ENCODE peak calls at places on chromosome 19, in nine cellular contexts. D is colonic mucosa, K is upper lobe of right lung, R is psoas muscle, I is fibroblast of lung, J is right lobe of liver, N is A673, Z is lower lobe of right lung, Y is PC-3. T is an unnamed sample.

GRCh38 chr19:38702278-38702677 is 42.0 kb downstream of the CAPN12 start:
- DNase-seq in D (no peak), K (no peak), R (no peak), I (no peak), J (no peak), N (no peak), Z (no peak), Y (no peak), T (no peak)

GRCh38 chr19:6476155-6476895 is 5.3 kb downstream of the DENND1C start:
- DNase-seq in D (peak; percentile 95), K (peak; percentile 93), R (peak; percentile 71), I (peak; percentile 37), J (peak; percentile 92), N (peak; percentile 96), Z (peak; percentile 93), Y (peak; percentile 68), T (peak; percentile 91)

GRCh38 chr19:34573226-34573864 is 91.8 kb downstream of the WTIP start:
- DNase-seq in D (no peak), K (no peak), R (no peak), I (no peak), J (peak; percentile 65), N (no peak), Z (no peak), Y (no peak), T (no peak)

GRCh38 chr19:1211494-1212234 is 6.1 kb downstream of the STK11 start:
- DNase-seq in D (no peak), K (peak; percentile 78), R (peak; percentile 66), I (no peak), J (peak; percentile 86), N (peak; percentile 90), Z (no peak), Y (no peak), T (no peak)

GRCh38 chr19:47081095-47081494 is 32.5 kb downstream of the ZC3H4 start:
- DNase-seq in D (no peak), K (no peak), R (no peak), I (no peak), J (no peak), N (no peak), Z (no peak), Y (peak; percentile 12), T (no peak)

GRCh38 chr19:45059258-45059965 is 16.9 kb downstream of the ZNF296 start:
- DNase-seq in D (peak; percentile 89), K (peak; percentile 77), R (peak; percentile 80), I (peak; percentile 78), J (peak; percentile 80), N (peak; percentile 78), Z (peak; percentile 73), Y (peak; percentile 73), T (peak; percentile 84)

GRCh38 chr19:47195462-47195861 is 35.5 kb downstream of the BBC3 start:
- DNase-seq in D (no peak), K (no peak), R (no peak), I (no peak), J (no peak), N (no peak), Z (no peak), Y (no peak), T (no peak)

GRCh38 chr19:31014668-31015067 is 334.6 kb downstream of the TSHZ3 start:
- DNase-seq in D (no peak), K (no peak), R (no peak), I (no peak), J (no peak), N (no peak), Z (no peak), Y (no peak), T (no peak)

GRCh38 chr19:21677696-21678418 is 89.5 kb downstream of the ZNF100 start:
- DNase-seq in D (no peak), K (no peak), R (no peak), I (no peak), J (no peak), N (no peak), Z (no peak), Y (no peak), T (no peak)

GRCh38 chr19:58261600-58261967 is 17.2 kb upstream of the ZNF8 start:
- DNase-seq in D (no peak), K (no peak), R (no peak), I (peak; percentile 12), J (no peak), N (no peak), Z (no peak), Y (no peak), T (no peak)

GRCh38 chr19:38023661-38024574 is 116.9 kb downstream of the SIPA1L3 start:
- DNase-seq in D (no peak), K (no peak), R (no peak), I (no peak), J (no peak), N (no peak), Z (no peak), Y (no peak), T (no peak)

GRCh38 chr19:7978196-7978825 is 27.1 kb downstream of the ELAVL1 start:
- DNase-seq in D (no peak), K (no peak), R (peak; percentile 48), I (no peak), J (no peak), N (no peak), Z (peak; percentile 31), Y (peak; percentile 15), T (no peak)

GRCh38 chr19:5996598-5997320 is 18.8 kb upstream of the RANBP3 start:
- DNase-seq in D (no peak), K (no peak), R (no peak), I (no peak), J (no peak), N (no peak), Z (no peak), Y (no peak), T (no peak)

GRCh38 chr19:7970716-7971448 is 27.4 kb upstream of the TIMM44 start:
- DNase-seq in D (peak; percentile 29), K (no peak), R (peak; percentile 65), I (peak; percentile 43), J (no peak), N (peak; percentile 67), Z (peak; percentile 35), Y (peak; percentile 76), T (no peak)

GRCh38 chr19:10651821-10652220 is 2.3 kb upstream of the ILF3 start:
- DNase-seq in D (no peak), K (no peak), R (no peak), I (peak; percentile 68), J (no peak), N (no peak), Z (no peak), Y (no peak), T (no peak)

GRCh38 chr19:10544242-10544752 is 593 bp downstream of the ATG4D start:
- DNase-seq in D (peak; percentile 83), K (peak; percentile 73), R (no peak), I (no peak), J (peak; percentile 73), N (no peak), Z (no peak), Y (no peak), T (peak; percentile 89)

DNA sequence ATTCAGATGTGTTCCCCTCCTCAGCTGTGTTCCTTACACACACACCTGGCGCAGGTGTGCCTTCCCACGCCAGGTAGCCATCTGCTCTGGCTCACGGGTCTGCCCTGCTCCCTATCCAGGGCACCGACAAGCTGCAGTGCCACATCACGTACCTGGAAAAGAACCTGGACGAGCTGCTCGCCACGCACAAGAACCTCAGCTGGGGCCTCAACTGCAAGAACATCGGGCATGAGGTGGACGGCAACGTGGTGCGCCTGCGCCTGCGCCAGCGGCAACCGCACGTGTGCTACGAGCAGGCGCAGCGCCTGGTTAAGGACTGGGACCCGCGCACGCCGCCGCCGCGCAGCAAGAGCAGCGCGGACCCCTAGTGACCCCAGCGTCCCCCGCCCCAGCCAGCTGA is 26.5 kb upstream of the CASP14 start:
- DNase-seq in D (no peak), K (no peak), R (no peak), I (no peak), J (no peak), N (no peak), Z (no peak), Y (no peak), T (no peak)
- H3K9me3 ChIP-seq in D (no peaks in the 10 kb centered on the region), K (no peaks in the 10 kb centered on the region), R (no peaks in the 10 kb centered on the region), I (no peaks in the 10 kb centered on the region), J (no peaks in the 10 kb centered on the region), N (no peaks in the 10 kb centered on the region), Z (no peaks in the 10 kb centered on the region), Y (no peaks in the 10 kb centered on the region), T (no peaks in the 10 kb centered on the region)

GRCh38 chr19:13152854-13153626 is 2.8 kb downstream of the IER2 start:
- DNase-seq in D (peak; percentile 99), K (peak; percentile 96), R (peak; percentile 97), I (peak; percentile 95), J (peak; percentile 98), N (peak; percentile 99), Z (peak; percentile 96), Y (peak; percentile 98), T (peak; percentile 96)
- TF ChIP-seq CTCF in D (no peak), K (no peak), R (no peak), I (peak; percentile 17), J (no peak), N (peak; percentile 44), Z (no peak), Y (peak; percentile 41), T (no peak)

GRCh38 chr19:56622374-56622773 is 20.6 kb upstream of the SMIM17 start:
- DNase-seq in D (no peak), K (no peak), R (no peak), I (no peak), J (no peak), N (no peak), Z (no peak), Y (no peak), T (no peak)

GRCh38 chr19:56623006-56623405 is 20.0 kb upstream of the SMIM17 start:
- DNase-seq in D (no peak), K (no peak), R (no peak), I (no peak), J (no peak), N (no peak), Z (no peak), Y (no peak), T (no peak)

GRCh38 chr19:56625708-56626107 is 17.3 kb upstream of the SMIM17 start:
- DNase-seq in D (no peak), K (no peak), R (no peak), I (no peak), J (no peak), N (no peak), Z (no peak), Y (no peak), T (no peak)
- H3K9me3 ChIP-seq in D (no peaks in the 10 kb centered on the region), K (peaks cover 27% of the 10 kb centered on the region), R (peaks cover 49% of the 10 kb centered on the region), I (no peaks in the 10 kb centered on the region), J (no peaks in the 10 kb centered on the region), N (peaks cover 7% of the 10 kb centered on the region), Z (peaks cover 86% of the 10 kb centered on the region), Y (peaks cover 30% of the 10 kb centered on the region), T (peaks cover 97% of the 10 kb centered on the region)

GRCh38 chr19:3516675-3517207 is 10.6 kb downstream of the FZR1 start:
- DNase-seq in D (peak; percentile 67), K (no peak), R (no peak), I (no peak), J (peak; percentile 91), N (no peak), Z (no peak), Y (peak; percentile 53), T (peak; percentile 50)

GRCh38 chr19:3518669-3519068 is 12.6 kb downstream of the FZR1 start:
- DNase-seq in D (no peak), K (no peak), R (no peak), I (no peak), J (no peak), N (no peak), Z (no peak), Y (no peak), T (no peak)

GRCh38 chr19:3517638-3518037 is 11.5 kb downstream of the FZR1 start:
- DNase-seq in D (no peak), K (no peak), R (no peak), I (no peak), J (no peak), N (no peak), Z (no peak), Y (no peak), T (no peak)

GRCh38 chr19:3519126-3519525 is 13.0 kb downstream of the FZR1 start:
- DNase-seq in D (no peak), K (no peak), R (no peak), I (no peak), J (no peak), N (no peak), Z (no peak), Y (no peak), T (no peak)

GRCh38 chr19:3518231-3518630 is 12.1 kb downstream of the FZR1 start:
- DNase-seq in D (no peak), K (no peak), R (no peak), I (no peak), J (no peak), N (no peak), Z (no peak), Y (no peak), T (no peak)
- TF ChIP-seq CTCF in D (no peak), K (no peak), R (no peak), I (no peak), J (no peak), N (no peak), Z (no peak), Y (no peak), T (no peak)